ENCODE peak calls at places on chromosomes 5 and 9, in nine cellular contexts. One of them, this sample, is unnamed.

GRCh38 chr9:135905380-135906282 is 1.7 kb downstream of the CAMSAP1 start:
- DNase-seq in Calu3: peak; percentile 30
- DNase-seq in PC-3: peak; percentile 78
- DNase-seq in GM13976: no peak
- DNase-seq in left ventricle myocardium inferior: no peak
- DNase-seq in astrocyte: no peak
- DNase-seq in tibial artery: no peak
- DNase-seq in mesothelial cell of epicardium: no peak
- DNase-seq in fibroblast of the aortic adventitia: peak; percentile 38
- DNase-seq in this sample: no peak

GRCh38 chr5:157217289-157218024 is 36.8 kb downstream of the ITK start:
- DNase-seq in Calu3: no peak
- DNase-seq in PC-3: no peak
- DNase-seq in GM13976: no peak
- DNase-seq in left ventricle myocardium inferior: no peak
- DNase-seq in astrocyte: no peak
- DNase-seq in tibial artery: no peak
- DNase-seq in mesothelial cell of epicardium: no peak
- DNase-seq in fibroblast of the aortic adventitia: no peak
- DNase-seq in this sample: no peak

GRCh38 chr9:121557581-121558422 is 58.2 kb upstream of the GGTA1 start:
- DNase-seq in Calu3: peak; percentile 67
- DNase-seq in PC-3: peak; percentile 87
- DNase-seq in GM13976: peak; percentile 61
- DNase-seq in left ventricle myocardium inferior: peak; percentile 65
- DNase-seq in astrocyte: peak; percentile 96
- DNase-seq in tibial artery: peak; percentile 79
- DNase-seq in mesothelial cell of epicardium: no peak
- DNase-seq in fibroblast of the aortic adventitia: peak; percentile 77
- DNase-seq in this sample: no peak

GRCh38 chr5:58002318-58002717 is 457.6 kb downstream of the PLK2 start:
- DNase-seq in Calu3: no peak
- DNase-seq in PC-3: peak; percentile 77
- DNase-seq in GM13976: no peak
- DNase-seq in left ventricle myocardium inferior: no peak
- DNase-seq in astrocyte: peak; percentile 30
- DNase-seq in tibial artery: no peak
- DNase-seq in mesothelial cell of epicardium: no peak
- DNase-seq in fibroblast of the aortic adventitia: peak; percentile 13
- DNase-seq in this sample: no peak

GRCh38 chr9:105204416-105204815 is 40.0 kb upstream of the SLC44A1 start:
- DNase-seq in Calu3: no peak
- DNase-seq in PC-3: no peak
- DNase-seq in GM13976: no peak
- DNase-seq in left ventricle myocardium inferior: no peak
- DNase-seq in astrocyte: peak; percentile 37
- DNase-seq in tibial artery: no peak
- DNase-seq in mesothelial cell of epicardium: no peak
- DNase-seq in fibroblast of the aortic adventitia: peak; percentile 63
- DNase-seq in this sample: no peak

GRCh38 chr9:12694013-12694412 is 828 bp downstream of the TYRP1 start:
- DNase-seq in Calu3: no peak
- DNase-seq in PC-3: no peak
- DNase-seq in GM13976: no peak
- DNase-seq in left ventricle myocardium inferior: no peak
- DNase-seq in astrocyte: no peak
- DNase-seq in tibial artery: no peak
- DNase-seq in mesothelial cell of epicardium: no peak
- DNase-seq in fibroblast of the aortic adventitia: no peak
- DNase-seq in this sample: no peak

GRCh38 chr5:116853992-116854391 is 279.4 kb upstream of the SEMA6A start:
- DNase-seq in Calu3: no peak
- DNase-seq in PC-3: no peak
- DNase-seq in GM13976: no peak
- DNase-seq in left ventricle myocardium inferior: no peak
- DNase-seq in astrocyte: no peak
- DNase-seq in tibial artery: no peak
- DNase-seq in mesothelial cell of epicardium: no peak
- DNase-seq in fibroblast of the aortic adventitia: no peak
- DNase-seq in this sample: no peak

GRCh38 chr9:126854734-126855133 is 5.7 kb upstream of the ZBTB34 start:
- DNase-seq in Calu3: no peak
- DNase-seq in PC-3: no peak
- DNase-seq in GM13976: no peak
- DNase-seq in left ventricle myocardium inferior: no peak
- DNase-seq in astrocyte: no peak
- DNase-seq in tibial artery: no peak
- DNase-seq in mesothelial cell of epicardium: no peak
- DNase-seq in fibroblast of the aortic adventitia: no peak
- DNase-seq in this sample: no peak

GRCh38 chr5:123559434-123559775 is 47.4 kb downstream of the CSNK1G3 start:
- DNase-seq in Calu3: no peak
- DNase-seq in PC-3: no peak
- DNase-seq in GM13976: no peak
- DNase-seq in left ventricle myocardium inferior: no peak
- DNase-seq in astrocyte: no peak
- DNase-seq in tibial artery: no peak
- DNase-seq in mesothelial cell of epicardium: no peak
- DNase-seq in fibroblast of the aortic adventitia: peak; percentile 23
- DNase-seq in this sample: no peak

GRCh38 chr9:76458903-76459690 is at the start of gene GCNT1:
- DNase-seq in Calu3: peak; percentile 95
- DNase-seq in PC-3: peak; percentile 83
- DNase-seq in GM13976: peak; percentile 97
- DNase-seq in left ventricle myocardium inferior: peak; percentile 80
- DNase-seq in astrocyte: peak; percentile 71
- DNase-seq in tibial artery: peak; percentile 75
- DNase-seq in mesothelial cell of epicardium: peak; percentile 74
- DNase-seq in fibroblast of the aortic adventitia: peak; percentile 67
- DNase-seq in this sample: peak; percentile 91
- TF ChIP-seq CTCF in Calu3: no peak
- TF ChIP-seq CTCF in PC-3: peak; percentile 46
- TF ChIP-seq CTCF in GM13976: peak; percentile 69
- TF ChIP-seq CTCF in left ventricle myocardium inferior: peak; percentile 55
- TF ChIP-seq CTCF in astrocyte: no peak
- TF ChIP-seq CTCF in tibial artery: no peak
- TF ChIP-seq CTCF in mesothelial cell of epicardium: no peak
- TF ChIP-seq CTCF in fibroblast of the aortic adventitia: peak; percentile 32
- TF ChIP-seq CTCF in this sample: peak; percentile 45

DNA sequence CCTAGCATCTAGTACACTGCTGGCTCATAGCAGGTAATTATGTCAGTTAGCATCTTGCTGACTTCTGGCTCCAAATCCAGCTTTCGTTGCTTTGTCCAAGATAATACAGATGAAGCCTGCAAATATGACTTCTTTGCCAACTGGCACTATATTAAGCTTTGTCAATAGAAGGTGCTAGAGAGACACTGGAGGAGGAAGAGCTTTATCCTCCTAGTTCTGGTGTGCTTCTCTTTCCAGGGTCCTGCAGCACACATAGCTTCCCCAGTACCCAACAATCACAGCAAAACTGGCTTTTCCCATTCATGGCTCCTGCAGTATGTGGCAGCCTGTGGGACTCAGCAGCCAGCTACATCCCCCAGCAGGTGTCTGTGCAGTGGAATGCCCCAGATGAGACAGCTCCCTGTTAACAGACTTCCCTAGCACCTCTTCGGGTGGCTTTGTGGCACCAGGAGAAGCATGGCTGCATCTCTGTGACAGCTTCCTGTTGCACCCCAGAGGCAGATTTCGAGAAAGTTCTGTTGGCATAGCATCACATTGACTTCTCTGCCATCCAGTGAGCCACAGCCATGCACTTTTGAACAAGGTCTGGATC is 147.8 kb downstream of the OXCT1 start:
- DNase-seq in Calu3: no peak
- DNase-seq in PC-3: peak; percentile 30
- DNase-seq in GM13976: no peak
- DNase-seq in left ventricle myocardium inferior: no peak
- DNase-seq in astrocyte: peak; percentile 4
- DNase-seq in tibial artery: no peak
- DNase-seq in mesothelial cell of epicardium: no peak
- DNase-seq in fibroblast of the aortic adventitia: peak; percentile 36
- DNase-seq in this sample: no peak
- TF ChIP-seq CTCF in Calu3: no peak
- TF ChIP-seq CTCF in PC-3: peak; percentile 50
- TF ChIP-seq CTCF in GM13976: no peak
- TF ChIP-seq CTCF in left ventricle myocardium inferior: no peak
- TF ChIP-seq CTCF in astrocyte: no peak
- TF ChIP-seq CTCF in tibial artery: no peak
- TF ChIP-seq CTCF in mesothelial cell of epicardium: no peak
- TF ChIP-seq CTCF in fibroblast of the aortic adventitia: peak; percentile 22
- TF ChIP-seq CTCF in this sample: peak; percentile 51

GRCh38 chr9:21233258-21233657 is 5.2 kb upstream of the IFNA17 start:
- DNase-seq in Calu3: no peak
- DNase-seq in PC-3: no peak
- DNase-seq in GM13976: no peak
- DNase-seq in left ventricle myocardium inferior: no peak
- DNase-seq in astrocyte: no peak
- DNase-seq in tibial artery: no peak
- DNase-seq in mesothelial cell of epicardium: no peak
- DNase-seq in fibroblast of the aortic adventitia: no peak
- DNase-seq in this sample: no peak

DNA sequence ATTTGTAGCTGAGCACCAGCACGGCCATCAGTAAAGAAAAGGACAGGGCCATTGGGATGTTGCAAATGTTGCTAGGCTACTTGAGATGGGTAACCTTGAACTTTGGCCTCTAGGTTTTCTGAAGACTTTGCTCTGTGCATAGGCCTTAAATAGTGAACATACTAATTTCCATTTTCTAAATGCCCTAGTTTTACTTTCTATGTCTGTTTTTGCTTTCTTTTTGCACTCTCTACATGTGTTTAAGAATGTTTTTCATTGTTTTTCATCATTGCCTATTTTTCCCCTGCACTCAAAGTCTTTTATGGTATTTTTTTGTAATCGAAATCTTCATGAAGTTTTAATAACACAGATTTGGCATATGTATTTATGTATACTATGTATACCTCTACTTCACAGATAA is at the start of gene IFNA17:
- DNase-seq in Calu3: no peak
- DNase-seq in PC-3: no peak
- DNase-seq in GM13976: no peak
- DNase-seq in left ventricle myocardium inferior: no peak
- DNase-seq in astrocyte: no peak
- DNase-seq in tibial artery: no peak
- DNase-seq in mesothelial cell of epicardium: no peak
- DNase-seq in fibroblast of the aortic adventitia: no peak
- DNase-seq in this sample: no peak
- TF ChIP-seq CTCF in Calu3: no peak
- TF ChIP-seq CTCF in PC-3: no peak
- TF ChIP-seq CTCF in GM13976: no peak
- TF ChIP-seq CTCF in left ventricle myocardium inferior: no peak
- TF ChIP-seq CTCF in astrocyte: no peak
- TF ChIP-seq CTCF in tibial artery: no peak
- TF ChIP-seq CTCF in mesothelial cell of epicardium: no peak
- TF ChIP-seq CTCF in fibroblast of the aortic adventitia: no peak
- TF ChIP-seq CTCF in this sample: no peak

GRCh38 chr5:150175076-150175475 is 8.5 kb downstream of the CDX1 start:
- DNase-seq in Calu3: peak; percentile 31
- DNase-seq in PC-3: no peak
- DNase-seq in GM13976: no peak
- DNase-seq in left ventricle myocardium inferior: no peak
- DNase-seq in astrocyte: no peak
- DNase-seq in tibial artery: no peak
- DNase-seq in mesothelial cell of epicardium: no peak
- DNase-seq in fibroblast of the aortic adventitia: no peak
- DNase-seq in this sample: no peak

GRCh38 chr5:150177721-150178120 is 11.1 kb downstream of the CDX1 start:
- DNase-seq in Calu3: no peak
- DNase-seq in PC-3: no peak
- DNase-seq in GM13976: no peak
- DNase-seq in left ventricle myocardium inferior: no peak
- DNase-seq in astrocyte: no peak
- DNase-seq in tibial artery: no peak
- DNase-seq in mesothelial cell of epicardium: no peak
- DNase-seq in fibroblast of the aortic adventitia: no peak
- DNase-seq in this sample: no peak

GRCh38 chr5:150174285-150174684 is 7.7 kb downstream of the CDX1 start:
- DNase-seq in Calu3: no peak
- DNase-seq in PC-3: no peak
- DNase-seq in GM13976: no peak
- DNase-seq in left ventricle myocardium inferior: no peak
- DNase-seq in astrocyte: no peak
- DNase-seq in tibial artery: no peak
- DNase-seq in mesothelial cell of epicardium: no peak
- DNase-seq in fibroblast of the aortic adventitia: no peak
- DNase-seq in this sample: no peak

GRCh38 chr5:150176745-150177485 is 10.3 kb downstream of the CDX1 start:
- DNase-seq in Calu3: no peak
- DNase-seq in PC-3: no peak
- DNase-seq in GM13976: no peak
- DNase-seq in left ventricle myocardium inferior: no peak
- DNase-seq in astrocyte: no peak
- DNase-seq in tibial artery: no peak
- DNase-seq in mesothelial cell of epicardium: no peak
- DNase-seq in fibroblast of the aortic adventitia: no peak
- DNase-seq in this sample: no peak

DNA sequence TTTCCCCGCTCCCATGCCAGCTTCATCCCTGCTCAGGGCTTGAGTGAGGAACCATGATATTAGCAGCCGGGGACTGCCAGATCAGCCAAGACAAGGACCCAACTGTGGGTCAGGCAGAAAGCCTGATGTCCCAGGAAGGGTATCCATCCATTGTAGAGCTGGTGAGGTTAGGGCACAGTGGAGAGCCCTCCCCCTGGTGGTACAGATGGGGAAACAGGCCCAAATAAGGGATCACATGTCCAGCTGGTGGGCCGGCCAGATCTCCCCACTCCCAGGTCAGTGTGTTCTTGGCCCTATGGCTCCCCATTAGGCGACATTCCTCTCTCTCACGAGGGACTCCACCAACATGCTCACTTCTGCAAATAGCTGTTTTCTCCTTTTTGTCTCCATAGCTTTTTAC is 9.0 kb downstream of the CDX1 start:
- DNase-seq in Calu3: peak; percentile 48
- DNase-seq in PC-3: peak; percentile 50
- DNase-seq in GM13976: peak; percentile 68
- DNase-seq in left ventricle myocardium inferior: no peak
- DNase-seq in astrocyte: no peak
- DNase-seq in tibial artery: no peak
- DNase-seq in mesothelial cell of epicardium: no peak
- DNase-seq in fibroblast of the aortic adventitia: no peak
- DNase-seq in this sample: peak; percentile 65
- TF ChIP-seq CTCF in Calu3: peak; percentile 38
- TF ChIP-seq CTCF in PC-3: peak; percentile 76
- TF ChIP-seq CTCF in GM13976: no peak
- TF ChIP-seq CTCF in left ventricle myocardium inferior: peak; percentile 40
- TF ChIP-seq CTCF in astrocyte: peak; percentile 44
- TF ChIP-seq CTCF in tibial artery: peak; percentile 34
- TF ChIP-seq CTCF in mesothelial cell of epicardium: no peak
- TF ChIP-seq CTCF in fibroblast of the aortic adventitia: peak; percentile 58
- TF ChIP-seq CTCF in this sample: peak; percentile 82